ENCODE peak calls at places on chromosomes 6 and 20, in seven cellular contexts. N is OCI-LY7, G is foreskin keratinocyte, R is GM20000, P is fibroblast of the aortic adventitia, C is HL-60, U is cardiac fibroblast. V is an unnamed sample.

GRCh38 chr6:84466521-84466920 is 239.1 kb upstream of the CEP162 start:
- DNase-seq in C (no peak), P (peak), U (peak), N (no peak), R (no peak), G (no peak), V (no peak)

GRCh38 chr6:89350281-89351037 is 2.1 kb downstream of the UBE2J1 start:
- DNase-seq in N (peak), C (peak), U (peak), P (peak), R (peak), G (no peak), V (peak)

GRCh38 chr6:52995913-52996685 is 1.0 kb upstream of the GSTA4 start:
- DNase-seq in R (no peak), G (peak), U (peak), C (peak), P (peak), N (peak), V (no peak)

GRCh38 chr20:24872291-24873014 is 76.6 kb upstream of the CST7 start:
- DNase-seq in P (no peak), R (no peak), C (no peak), N (peak), U (no peak), G (no peak), V (no peak)

GRCh38 chr6:105269390-105269789 is 89.6 kb upstream of the POPDC3 start:
- DNase-seq in U (no peak), R (no peak), C (no peak), P (no peak), N (no peak), G (no peak), V (no peak)

GRCh38 chr20:10863337-10864060 is 189.7 kb upstream of the JAG1 start:
- DNase-seq in C (no peak), U (peak), P (peak), N (no peak), G (peak), R (no peak), V (no peak)

GRCh38 chr6:16239798-16240123 is 1.4 kb downstream of the GMPR start:
- DNase-seq in P (no peak), N (no peak), C (no peak), R (no peak), G (no peak), U (peak), V (no peak)

GRCh38 chr6:35016417-35017221 is 124.5 kb downstream of the TCP11 start:
- DNase-seq in U (peak), N (no peak), G (no peak), C (no peak), R (no peak), P (peak), V (no peak)

GRCh38 chr6:158565482-158566040 is 5.7 kb downstream of the TMEM181 start:
- DNase-seq in N (no peak), U (no peak), C (no peak), R (no peak), P (no peak), G (no peak), V (no peak)

GRCh38 chr6:125544819-125545218 is 204.6 kb upstream of the HEY2 start:
- DNase-seq in G (no peak), U (no peak), C (no peak), P (no peak), N (no peak), R (no peak), V (no peak)

GRCh38 chr6:108594640-108595039 is 33.9 kb downstream of the FOXO3 start:
- DNase-seq in P (no peak), N (no peak), C (no peak), U (no peak), R (no peak), G (no peak), V (no peak)

GRCh38 chr20:34543457-34544056 is 15.0 kb upstream of the MAP1LC3A start:
- DNase-seq in P (no peak), N (no peak), C (no peak), U (no peak), R (no peak), G (no peak), V (no peak)

GRCh38 chr6:104579464-104579863 is 280.3 kb downstream of the HACE1 start:
- DNase-seq in G (no peak), R (no peak), U (peak), C (no peak), N (no peak), P (no peak), V (no peak)

GRCh38 chr6:148700047-148700712 is 46.6 kb upstream of the UST start:
- DNase-seq in P (peak), U (peak), N (no peak), C (no peak), G (no peak), R (peak), V (peak)

GRCh38 chr6:33237731-33238130 is 29.4 kb downstream of the RING1 start:
- DNase-seq in P (no peak), G (no peak), C (no peak), N (no peak), R (no peak), U (no peak), V (no peak)

GRCh38 chr6:142152731-142153130 is 5.7 kb downstream of the VTA1 start:
- DNase-seq in R (no peak), U (peak), P (peak), C (no peak), G (peak), N (no peak), V (no peak)

GRCh38 chr6:73719041-73719440 is 23.0 kb downstream of the CD109 start:
- DNase-seq in N (no peak), R (no peak), U (no peak), G (no peak), C (no peak), P (no peak), V (no peak)

GRCh38 chr6:158060447-158061360 is 79.0 kb downstream of the SYNJ2 start:
- DNase-seq in G (peak), R (no peak), U (peak), C (no peak), P (peak), N (no peak), V (no peak)

GRCh38 chr6:129685640-129686031 is 24.3 kb downstream of the ARHGAP18 start:
- DNase-seq in G (no peak), P (no peak), N (no peak), R (no peak), C (no peak), U (no peak), V (no peak)

GRCh38 chr20:41150664-41151063 is 13.3 kb downstream of the PLCG1 start:
- DNase-seq in U (no peak), C (no peak), R (no peak), P (no peak), N (no peak), G (no peak), V (no peak)

GRCh38 chr20:40494238-40494637 is 194.8 kb downstream of the MAFB start:
- DNase-seq in R (no peak), N (no peak), U (no peak), G (no peak), C (peak), P (no peak), V (no peak)

GRCh38 chr6:14210663-14211595 is 93.4 kb downstream of the CD83 start:
- DNase-seq in G (peak), P (peak), N (peak), C (peak), R (peak), U (peak), V (peak)

GRCh38 chr20:21251278-21251677 is 51.9 kb upstream of the XRN2 start:
- DNase-seq in U (peak), N (no peak), G (peak), P (peak), C (no peak), R (no peak), V (no peak)

GRCh38 chr6:56255370-56255769 is 8.0 kb upstream of the COL21A1 start:
- DNase-seq in G (no peak), R (no peak), U (peak), P (peak), C (no peak), N (no peak), V (no peak)

GRCh38 chr20:17797163-17797562 is 97.4 kb downstream of the BANF2 start:
- DNase-seq in C (no peak), U (no peak), P (no peak), G (no peak), N (no peak), R (no peak), V (no peak)

GRCh38 chr6:19842030-19842429 is 4.9 kb downstream of the ID4 start:
- DNase-seq in R (no peak), P (no peak), N (no peak), U (peak), G (no peak), C (no peak), V (no peak)

GRCh38 chr20:8994045-8994444 is 74.8 kb upstream of the PLCB4 start:
- DNase-seq in P (no peak), U (no peak), N (no peak), G (no peak), R (no peak), C (peak), V (no peak)

GRCh38 chr20:45330476-45330875 is 17.7 kb downstream of the SDC4 start:
- DNase-seq in P (no peak), G (no peak), N (no peak), C (no peak), R (no peak), U (no peak), V (no peak)
- TF ChIP-seq CTCF in P (no peak), G (no peak), N (no peak), C (no peak), R (no peak), U (no peak), V (no peak)

DNA sequence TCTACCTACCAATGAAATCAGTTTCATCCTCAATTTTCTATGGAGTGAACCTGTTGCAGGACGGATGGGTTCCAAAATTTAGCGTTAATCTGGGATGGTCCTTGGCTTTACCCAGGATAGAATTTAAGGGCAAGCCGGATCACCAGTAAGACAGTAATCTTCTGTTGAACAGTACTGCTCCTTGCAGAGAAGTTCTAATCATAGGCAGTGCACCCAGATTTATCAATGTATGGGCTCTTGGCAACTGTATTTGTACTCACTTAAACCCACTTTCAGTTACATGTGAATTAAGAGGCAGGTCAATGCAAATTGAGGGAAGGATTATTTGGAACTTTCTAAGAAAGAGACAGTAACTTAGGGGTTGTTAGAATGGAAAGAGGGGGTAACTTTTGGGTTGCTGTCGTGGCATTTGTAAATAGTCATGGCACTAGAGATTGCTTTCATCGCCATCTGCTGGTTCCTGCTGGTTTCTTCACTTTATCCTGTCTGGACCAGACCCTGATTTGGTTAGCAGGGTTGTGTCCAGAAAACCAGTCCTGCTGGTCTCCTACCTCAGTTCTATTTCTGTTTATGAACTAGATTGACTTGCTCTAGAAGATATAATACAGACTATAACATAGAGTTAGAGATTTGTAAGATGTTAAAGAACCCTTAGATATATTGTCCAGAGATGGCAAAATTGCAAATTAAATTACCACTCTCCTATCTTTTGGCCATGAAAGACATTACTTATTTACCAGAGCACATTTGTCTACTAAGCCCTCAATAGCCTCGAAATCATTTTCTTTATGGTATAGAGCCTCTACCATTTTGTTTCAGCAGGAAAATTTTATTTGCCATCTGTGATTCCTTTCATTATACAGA is 646.3 kb downstream of the UTRN start:
- DNase-seq in G (no peak), C (peak), P (peak), R (peak), N (peak), U (peak), V (no peak)
- TF ChIP-seq CTCF in G (peak), C (peak), P (peak), R (peak), N (peak), U (peak), V (peak)

DNA sequence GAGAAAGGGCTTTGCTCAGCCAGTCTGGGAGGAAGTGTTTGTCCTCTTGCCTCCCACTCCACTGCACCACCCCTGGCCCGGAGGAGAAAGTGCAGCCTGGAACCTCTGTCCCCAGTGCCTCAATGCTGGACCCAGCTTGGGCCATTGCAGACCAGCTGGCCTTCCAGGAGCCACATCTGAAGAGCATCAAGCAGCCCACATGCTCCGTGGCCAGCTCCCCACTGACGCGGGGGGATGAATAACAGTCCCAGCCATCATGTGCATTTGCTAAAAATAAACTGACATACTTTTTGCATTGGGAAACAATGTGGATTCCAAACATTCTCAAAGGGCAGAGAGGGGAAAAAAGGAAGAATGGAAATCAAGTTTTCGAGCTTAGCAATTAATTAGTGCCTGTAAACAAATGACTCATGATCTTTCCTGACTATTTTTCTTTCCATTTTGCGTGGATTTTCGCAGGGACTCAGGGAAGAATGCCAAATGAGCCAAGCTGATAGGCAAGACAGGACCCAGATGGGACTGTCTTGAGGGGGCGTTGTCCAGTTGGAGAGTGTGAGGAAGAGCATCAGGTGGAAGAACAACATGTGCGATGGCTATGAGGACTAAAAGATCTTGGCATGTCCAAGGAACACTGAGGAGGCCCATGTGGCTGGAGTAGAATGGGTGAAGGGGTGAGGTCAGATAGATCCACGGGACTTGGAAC is 34.1 kb downstream of the CEBPB start:
- DNase-seq in U (peak), G (no peak), P (peak), N (no peak), R (no peak), C (peak), V (no peak)
- TF ChIP-seq CTCF in U (peak), G (peak), P (peak), N (peak), R (no peak), C (no peak), V (no peak)

DNA sequence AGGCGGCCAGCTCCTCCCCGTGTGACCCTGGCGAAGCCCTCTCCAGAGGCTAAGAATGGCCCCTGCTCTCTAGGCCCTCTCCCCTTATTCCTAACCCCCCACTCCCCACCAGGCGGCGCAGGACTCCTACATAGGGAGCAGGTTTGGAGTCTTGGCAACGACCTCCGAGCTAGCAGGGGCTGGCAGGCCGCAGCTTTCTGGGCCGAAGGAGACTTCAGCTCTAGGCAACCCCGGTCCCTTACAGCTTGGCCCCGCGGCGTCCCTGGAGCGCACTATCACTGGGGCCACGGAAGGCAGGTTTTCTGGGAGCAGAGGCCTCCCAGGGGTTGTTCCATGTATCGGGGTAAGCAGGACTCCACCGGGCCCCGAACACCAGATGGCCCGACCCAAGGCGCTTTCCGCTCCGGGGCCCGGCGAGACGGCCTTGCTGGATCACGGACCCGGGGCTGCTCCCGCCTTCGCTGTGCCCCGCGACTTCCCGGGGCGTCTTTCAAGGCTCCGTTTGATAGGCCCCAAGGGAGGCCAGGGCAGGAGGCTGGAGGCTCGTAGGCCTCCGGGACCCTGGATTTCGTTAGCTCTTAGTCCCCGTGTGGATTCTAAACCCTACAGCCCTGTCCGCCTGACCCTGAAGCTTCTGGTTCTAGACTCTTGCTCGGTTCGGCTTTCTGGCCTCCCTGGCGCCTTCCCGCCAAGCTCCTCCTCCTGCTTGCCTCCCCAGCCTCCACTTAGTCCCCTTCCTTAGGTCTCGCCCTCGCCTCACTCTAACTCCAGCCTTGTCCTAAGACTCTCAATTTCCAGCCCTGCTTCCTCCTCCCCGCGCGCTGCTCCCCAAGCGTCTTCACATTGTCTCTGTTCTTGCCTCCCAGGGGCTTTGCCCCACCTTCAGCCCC is 1.9 kb downstream of the SLC32A1 start:
- DNase-seq in U (peak), N (no peak), G (no peak), P (peak), R (peak), C (peak), V (peak)
- TF ChIP-seq CTCF in U (peak), N (peak), G (peak), P (peak), R (peak), C (no peak), V (peak)

DNA sequence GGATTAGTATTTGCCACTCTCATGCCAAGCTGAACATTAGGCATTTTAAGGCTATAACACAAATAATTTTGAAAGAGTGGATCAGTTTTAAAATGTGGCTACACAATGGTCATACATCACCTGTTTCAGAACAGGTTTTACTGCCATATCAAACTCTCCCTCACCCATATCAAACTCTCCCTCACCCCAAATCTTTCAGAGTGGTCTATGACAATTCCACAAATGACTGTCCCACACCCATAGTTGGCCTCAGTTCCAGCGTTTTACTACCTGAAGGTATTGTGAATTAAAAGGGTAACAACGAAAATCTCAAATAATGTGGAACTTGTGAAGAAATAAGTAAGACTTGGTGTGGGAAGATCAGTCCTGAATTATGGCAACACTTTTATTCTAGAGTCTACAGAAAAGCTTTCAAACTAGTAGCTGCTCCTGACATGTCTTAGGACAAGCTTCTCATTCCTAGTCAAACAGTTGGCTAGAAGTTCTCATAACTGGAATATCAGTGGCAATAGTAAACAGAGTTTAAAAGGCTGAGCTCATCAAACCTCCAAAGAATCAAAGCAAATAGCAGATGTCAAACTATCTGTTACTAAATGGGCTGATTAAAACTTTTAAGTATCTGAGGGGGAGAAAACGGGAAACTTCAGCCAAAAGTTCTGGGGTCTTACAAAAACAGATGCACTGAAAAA is 52.4 kb downstream of the MAP3K7 start:
- DNase-seq in U (no peak), R (no peak), G (no peak), C (no peak), N (no peak), P (no peak), V (no peak)
- TF ChIP-seq CTCF in U (no peak), R (no peak), G (no peak), C (no peak), N (no peak), P (no peak), V (no peak)

GRCh38 chr6:1993049-1993448 is 252.4 kb downstream of the GMDS start:
- DNase-seq in P (peak), R (no peak), N (no peak), G (no peak), C (no peak), U (no peak), V (no peak)

GRCh38 chr6:2000962-2001361 is 244.4 kb downstream of the GMDS start:
- DNase-seq in G (no peak), R (no peak), C (no peak), U (no peak), P (no peak), N (no peak), V (no peak)

GRCh38 chr6:1991332-1991878 is 254.0 kb downstream of the GMDS start:
- DNase-seq in P (no peak), U (no peak), G (no peak), C (no peak), R (no peak), N (no peak), V (no peak)

GRCh38 chr6:1997702-1998101 is 247.7 kb downstream of the GMDS start:
- DNase-seq in G (no peak), R (no peak), P (no peak), U (no peak), N (no peak), C (no peak), V (no peak)

GRCh38 chr6:1995521-1996110 is 249.8 kb downstream of the GMDS start:
- DNase-seq in N (peak), G (no peak), U (no peak), R (no peak), C (no peak), P (peak), V (no peak)
- TF ChIP-seq CTCF in N (peak), G (no peak), U (no peak), R (no peak), C (no peak), P (no peak), V (no peak)

GRCh38 chr6:28982476-28983266 is 22.4 kb downstream of the ZNF311 start:
- DNase-seq in U (peak), N (no peak), G (peak), C (peak), P (peak), R (no peak), V (no peak)
- TF ChIP-seq CTCF in U (peak), N (no peak), G (peak), C (no peak), P (peak), R (no peak), V (no peak)

GRCh38 chr6:41901882-41902519 is 6.8 kb upstream of the USP49 start:
- DNase-seq in C (peak), N (peak), U (peak), R (peak), G (no peak), P (no peak), V (no peak)
- TF ChIP-seq CTCF in C (no peak), N (peak), U (peak), R (peak), G (peak), P (no peak), V (peak)

DNA sequence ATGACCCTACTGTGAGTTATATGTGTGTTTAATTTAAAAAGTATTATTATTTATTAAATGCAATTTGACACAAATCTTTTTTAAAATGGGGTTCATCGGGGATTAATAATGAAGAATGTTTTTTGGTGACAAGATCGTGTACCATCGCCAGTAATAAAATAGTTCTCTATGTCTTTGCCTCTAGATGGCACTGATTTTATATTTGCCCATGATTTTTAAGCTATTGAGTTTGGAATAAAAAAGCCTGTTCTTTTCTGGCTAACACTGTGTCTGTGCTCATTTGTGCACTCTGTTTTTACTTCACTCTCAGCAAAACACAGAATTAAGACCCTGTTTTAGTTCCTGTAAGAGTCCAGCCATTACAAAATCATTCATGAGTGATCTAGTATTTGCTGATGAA is 127.0 kb downstream of the FARS2 start:
- DNase-seq in N (no peak), R (no peak), P (no peak), C (no peak), U (no peak), G (no peak), V (no peak)
- TF ChIP-seq CTCF in N (no peak), R (no peak), P (no peak), C (no peak), U (no peak), G (no peak), V (no peak)

V was measured in GM13977.